ENCODE peak calls at places on chromosomes 6 and 20, in five cellular contexts. M is ACHN, X is BJ, Q is GM12892, J is AG08396. N is an unnamed sample.

GRCh38 chr20:461254-462198 is 807 bp downstream of the TBC1D20 start:
- DNase-seq in Q (no peak), M (peak), X (no peak), J (peak), N (no peak)

GRCh38 chr6:115891111-115891669 is 169.5 kb downstream of the FRK start:
- DNase-seq in Q (no peak), M (peak), J (peak), X (peak), N (no peak)

GRCh38 chr6:84220809-84221409 is 6.5 kb downstream of the CEP162 start:
- DNase-seq in M (peak), Q (no peak), J (no peak), X (no peak), N (no peak)

GRCh38 chr20:41594514-41595322 is 23.5 kb downstream of the CHD6 start:
- DNase-seq in Q (no peak), X (no peak), M (no peak), J (no peak), N (no peak)

GRCh38 chr20:62761058-62761758 is 35.1 kb upstream of the MRGBP start:
- DNase-seq in M (no peak), Q (no peak), X (no peak), J (no peak), N (no peak)

GRCh38 chr6:167776906-167777645 is 49.6 kb upstream of the AFDN start:
- DNase-seq in Q (no peak), J (no peak), M (no peak), X (no peak), N (no peak)

GRCh38 chr20:52569201-52569600 is 377.6 kb upstream of the ZFP64 start:
- DNase-seq in X (no peak), Q (no peak), M (peak), J (no peak), N (no peak)

GRCh38 chr20:9912858-9913434 is 74.1 kb upstream of the PAK5 start:
- DNase-seq in M (peak), J (peak), Q (no peak), X (peak), N (peak)

GRCh38 chr6:7671076-7671475 is 54.8 kb upstream of the BMP6 start:
- DNase-seq in M (no peak), X (peak), J (no peak), Q (no peak), N (no peak)

GRCh38 chr20:62496525-62497218 is 20.9 kb upstream of the GATA5 start:
- DNase-seq in J (no peak), X (no peak), Q (peak), M (peak), N (no peak)

GRCh38 chr20:23507346-23507745 is 16.4 kb downstream of the CST8 start:
- DNase-seq in X (no peak), J (no peak), Q (no peak), M (no peak), N (no peak)

GRCh38 chr6:100913400-100914276 is 32.5 kb upstream of the ASCC3 start:
- DNase-seq in J (no peak), M (no peak), Q (no peak), X (no peak), N (no peak)

GRCh38 chr6:168133186-168133585 is 54.2 kb upstream of the FRMD1 start:
- DNase-seq in M (peak), X (peak), J (peak), Q (no peak), N (no peak)

GRCh38 chr20:25065625-25066338 is 7.8 kb upstream of the ACSS1 start:
- DNase-seq in J (peak), Q (no peak), M (peak), X (no peak), N (peak)

GRCh38 chr6:12010635-12011275 is 1.4 kb upstream of the HIVEP1 start:
- DNase-seq in X (no peak), J (no peak), Q (no peak), M (no peak), N (no peak)

GRCh38 chr20:37313546-37314091 is 24.2 kb downstream of the MANBAL start:
- DNase-seq in Q (no peak), M (no peak), J (no peak), X (no peak), N (no peak)

GRCh38 chr6:143575440-143575839 is 63.9 kb upstream of the FUCA2 start:
- DNase-seq in X (no peak), J (peak), M (peak), Q (peak), N (no peak)

GRCh38 chr6:156794963-156795362 is 17.8 kb downstream of the ARID1B start:
- DNase-seq in J (no peak), M (peak), Q (no peak), X (no peak), N (no peak)

GRCh38 chr6:31379850-31380249 is 22.9 kb upstream of the HLA-B start:
- DNase-seq in X (no peak), J (no peak), Q (no peak), M (no peak), N (no peak)

GRCh38 chr6:121971886-121972285 is 427.6 kb upstream of the HSF2 start:
- DNase-seq in Q (no peak), X (no peak), M (no peak), J (peak), N (peak)

GRCh38 chr20:61796738-61797137 is 268.9 kb downstream of the TAF4 start:
- DNase-seq in J (no peak), Q (no peak), X (no peak), M (no peak), N (no peak)

N was measured in AG09319.